ENCODE peak calls at places on chromosome 14, in seven cellular contexts. H is lower lobe of right lung, Z is dorsolateral prefrontal cortex, I is left ventricle myocardium inferior, J is transverse colon, V is AG09309, K is stomach. Y is an unnamed sample.

GRCh38 chr14:99352688-99353280 is 80.8 kb upstream of the BCL11B start:
- DNase-seq in H (no peak), Z (no peak), I (no peak), J (no peak), V (no peak), K (no peak), Y (no peak)

GRCh38 chr14:106879241-106879640 is 1352.9 kb downstream of the TMEM121 start:
- DNase-seq in H (peak), Z (no peak), I (no peak), J (peak), V (no peak), K (peak), Y (no peak)

GRCh38 chr14:26522985-26523384 is 74.8 kb downstream of the NOVA1 start:
- DNase-seq in H (no peak), Z (no peak), I (no peak), J (no peak), V (no peak), K (no peak), Y (no peak)

GRCh38 chr14:80491131-80491530 is 279.8 kb upstream of the DIO2 start:
- DNase-seq in H (no peak), Z (no peak), I (peak), J (peak), V (peak), K (no peak), Y (no peak)

GRCh38 chr14:66635435-66635834 is 127.5 kb downstream of the GPHN start:
- DNase-seq in H (no peak), Z (no peak), I (no peak), J (no peak), V (no peak), K (no peak), Y (no peak)

GRCh38 chr14:81632162-81632561 is 98.5 kb upstream of the SEL1L start:
- DNase-seq in H (no peak), Z (no peak), I (no peak), J (no peak), V (no peak), K (no peak), Y (no peak)

GRCh38 chr14:101201535-101202125 is 298.1 kb upstream of the RTL1 start:
- DNase-seq in H (peak), Z (no peak), I (no peak), J (no peak), V (no peak), K (peak), Y (no peak)

GRCh38 chr14:52377940-52378339 is 63.8 kb downstream of the PTGER2 start:
- DNase-seq in H (no peak), Z (no peak), I (no peak), J (no peak), V (no peak), K (no peak), Y (no peak)

GRCh38 chr14:24382103-24382377 is 14.1 kb downstream of the NFATC4 start:
- DNase-seq in H (no peak), Z (no peak), I (no peak), J (no peak), V (no peak), K (peak), Y (no peak)

GRCh38 chr14:67461341-67461985 is 27.1 kb downstream of the TMEM229B start:
- DNase-seq in H (no peak), Z (no peak), I (no peak), J (no peak), V (no peak), K (no peak), Y (peak)

GRCh38 chr14:91352101-91352500 is 65.5 kb downstream of the CCDC88C start:
- DNase-seq in H (peak), Z (no peak), I (peak), J (no peak), V (no peak), K (peak), Y (peak)

GRCh38 chr14:79166171-79166570 is 996.0 kb downstream of the NRXN3 start:
- DNase-seq in H (no peak), Z (no peak), I (no peak), J (no peak), V (no peak), K (no peak), Y (no peak)

GRCh38 chr14:89241934-89242670 is 174.9 kb downstream of the FOXN3 start:
- DNase-seq in H (no peak), Z (no peak), I (no peak), J (no peak), V (no peak), K (no peak), Y (no peak)

GRCh38 chr14:89240414-89240813 is 176.6 kb downstream of the FOXN3 start:
- DNase-seq in H (no peak), Z (no peak), I (no peak), J (no peak), V (no peak), K (no peak), Y (no peak)

GRCh38 chr14:89243286-89243685 is 173.7 kb downstream of the FOXN3 start:
- DNase-seq in H (no peak), Z (no peak), I (no peak), J (no peak), V (no peak), K (no peak), Y (no peak)

GRCh38 chr14:89242871-89243270 is 174.2 kb downstream of the FOXN3 start:
- DNase-seq in H (no peak), Z (no peak), I (no peak), J (no peak), V (no peak), K (no peak), Y (no peak)

DNA sequence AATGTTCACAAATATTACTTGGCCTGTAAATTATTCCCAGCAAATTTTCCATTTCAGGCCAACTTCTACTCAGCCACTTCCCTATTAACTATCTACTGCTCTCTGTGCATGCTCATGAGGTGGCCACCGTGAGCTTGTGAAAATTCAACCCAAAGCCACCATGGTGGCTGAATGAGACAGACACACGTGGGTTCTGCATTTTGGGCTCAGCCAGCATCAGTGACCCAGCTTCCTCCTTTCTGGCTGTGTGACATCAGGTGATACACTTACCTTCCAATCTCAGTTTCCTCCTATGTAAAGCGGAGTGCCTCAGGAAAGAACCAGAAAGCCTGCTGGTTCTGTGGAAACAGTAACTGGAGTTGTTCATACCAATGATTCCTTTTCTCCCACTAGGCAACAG is 175.8 kb downstream of the FOXN3 start:
- DNase-seq in H (no peak), Z (no peak), I (no peak), J (no peak), V (no peak), K (no peak), Y (no peak)
- H3K4me3 ChIP-seq in H (no peak), Z (no peak), I (no peak), J (no peak), V (no peak), K (no peak), Y (no peak)

GRCh38 chr14:97013878-97014277 is 216.7 kb downstream of the VRK1 start:
- DNase-seq in H (no peak), Z (no peak), I (no peak), J (no peak), V (no peak), K (no peak), Y (no peak)

GRCh38 chr14:97005908-97006307 is 208.7 kb downstream of the VRK1 start:
- DNase-seq in H (no peak), Z (no peak), I (no peak), J (no peak), V (no peak), K (no peak), Y (no peak)

DNA sequence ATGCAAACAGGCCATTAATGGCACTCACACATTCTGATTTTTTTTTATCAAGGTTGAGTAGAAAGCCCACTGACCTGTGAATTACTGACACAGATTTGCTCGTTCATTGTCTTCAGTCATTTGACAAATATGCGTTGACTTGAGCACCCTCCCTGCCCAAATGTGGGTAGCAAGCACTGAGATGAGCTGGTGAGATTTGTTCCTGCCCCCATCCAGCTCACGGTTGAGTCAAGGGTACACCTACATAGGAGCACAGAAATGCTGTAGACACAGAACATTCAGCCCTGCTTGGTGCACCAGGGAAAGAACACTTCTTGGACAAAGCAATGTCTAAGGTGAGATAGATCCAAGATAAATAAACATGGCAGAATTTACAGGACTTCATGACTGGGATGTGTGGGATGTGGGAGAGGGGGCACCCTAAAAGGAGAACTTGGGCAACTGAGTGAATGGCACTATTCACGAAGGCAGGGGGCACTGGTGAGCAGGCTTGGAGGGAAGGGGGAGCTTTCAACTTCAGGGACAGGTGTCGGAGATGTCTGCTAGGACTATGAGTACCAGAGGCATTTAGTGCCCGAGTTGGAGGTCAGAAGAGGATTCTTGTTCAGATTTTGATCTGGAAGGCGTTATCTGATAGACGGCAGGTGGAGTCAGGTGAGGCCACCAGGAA is 213.4 kb downstream of the VRK1 start:
- DNase-seq in H (no peak), Z (no peak), I (no peak), J (no peak), V (no peak), K (no peak), Y (no peak)
- TF ChIP-seq CTCF in H (no peak), Z (no peak), I (no peak), J (no peak), V (no peak), K (no peak), Y (no peak)

GRCh38 chr14:76376878-76377523 is 1.1 kb downstream of the ESRRB start:
- DNase-seq in H (no peak), Z (no peak), I (no peak), J (no peak), V (no peak), K (no peak), Y (no peak)
- H3K4me3 ChIP-seq in H (peak), Z (no peak), I (peak), J (peak), V (no peak), K (no peak), Y (no peak)

GRCh38 chr14:96040836-96041371 is 1.7 kb downstream of the C14orf132 start:
- DNase-seq in H (no peak), Z (no peak), I (no peak), J (no peak), V (no peak), K (no peak), Y (no peak)

GRCh38 chr14:96037891-96038557 is 1.1 kb upstream of the C14orf132 start:
- DNase-seq in H (peak), Z (no peak), I (peak), J (peak), V (no peak), K (peak), Y (no peak)

GRCh38 chr14:96038558-96038919 is 623 bp upstream of the C14orf132 start:
- DNase-seq in H (no peak), Z (no peak), I (no peak), J (no peak), V (no peak), K (no peak), Y (no peak)

GRCh38 chr14:96038920-96039632 is at the start of gene C14orf132:
- DNase-seq in H (peak), Z (peak), I (peak), J (peak), V (no peak), K (peak), Y (no peak)

DNA sequence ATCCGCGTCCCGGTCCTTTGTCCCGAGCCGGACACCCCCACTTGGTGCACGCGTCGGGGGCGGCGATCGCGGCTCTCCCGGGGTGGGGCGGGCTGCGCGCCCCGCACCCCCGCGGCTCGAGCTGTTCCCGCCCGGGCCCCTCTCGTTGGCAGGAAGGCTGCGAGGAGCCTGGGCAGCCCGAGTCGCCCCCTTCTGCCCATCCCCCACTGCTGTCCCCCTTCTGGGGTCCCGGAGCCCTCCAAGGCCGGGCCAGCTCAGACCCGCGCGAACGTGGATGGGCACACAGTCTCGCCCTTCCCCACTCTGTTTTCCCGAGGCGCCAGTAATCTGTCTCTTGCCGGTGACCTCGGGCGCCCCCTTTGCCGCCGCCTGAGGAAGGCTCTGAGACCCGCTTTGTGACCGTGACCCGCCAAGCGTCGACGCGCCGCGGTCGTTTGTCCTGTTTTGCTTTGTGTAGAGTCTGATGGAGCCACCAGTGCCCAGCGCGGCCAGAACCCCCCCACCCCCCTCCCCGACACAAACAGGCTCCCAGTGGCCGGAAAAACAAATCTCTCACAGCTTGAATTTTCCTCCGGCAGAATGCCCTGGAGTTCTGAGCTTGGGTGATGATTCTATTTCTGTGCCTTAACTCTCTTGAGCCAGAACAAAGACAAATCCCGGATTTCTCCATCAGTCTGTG is 610 bp downstream of the C14orf132 start:
- DNase-seq in H (peak), Z (no peak), I (no peak), J (no peak), V (no peak), K (no peak), Y (no peak)
- TF ChIP-seq CTCF in H (peak), Z (peak), I (no peak), J (no peak), V (no peak), K (no peak), Y (peak)

GRCh38 chr14:94397279-94397898 is 9.0 kb upstream of the SERPINA1 start:
- DNase-seq in H (no peak), Z (no peak), I (no peak), J (no peak), V (no peak), K (no peak), Y (no peak)
- H3K4me3 ChIP-seq in H (no peak), Z (no peak), I (no peak), J (no peak), V (no peak), K (no peak), Y (no peak)

GRCh38 chr14:92603309-92604257 is 90.0 kb downstream of the RIN3 start:
- DNase-seq in H (peak), Z (peak), I (peak), J (peak), V (peak), K (no peak), Y (peak)
- TF ChIP-seq CTCF in H (peak), Z (peak), I (peak), J (peak), V (peak), K (no peak), Y (peak)

GRCh38 chr14:63205850-63206249 is 1.6 kb downstream of the RHOJ start:
- DNase-seq in H (no peak), Z (no peak), I (no peak), J (no peak), V (no peak), K (no peak), Y (no peak)
- H3K4me3 ChIP-seq in H (peak), Z (peak), I (peak), J (peak), V (no peak), K (peak), Y (no peak)

GRCh38 chr14:104869669-104870367 is 4.8 kb downstream of the CEP170B start:
- DNase-seq in H (no peak), Z (no peak), I (no peak), J (no peak), V (no peak), K (no peak), Y (no peak)

GRCh38 chr14:104871145-104871655 is 6.1 kb downstream of the CEP170B start:
- DNase-seq in H (peak), Z (no peak), I (no peak), J (no peak), V (no peak), K (no peak), Y (no peak)

GRCh38 chr14:104868811-104869572 is 3.9 kb downstream of the CEP170B start:
- DNase-seq in H (no peak), Z (no peak), I (peak), J (no peak), V (no peak), K (no peak), Y (no peak)

GRCh38 chr14:104871656-104872468 is 6.8 kb downstream of the CEP170B start:
- DNase-seq in H (peak), Z (no peak), I (no peak), J (no peak), V (no peak), K (no peak), Y (no peak)

GRCh38 chr14:104870368-104871144 is 5.5 kb downstream of the CEP170B start:
- DNase-seq in H (peak), Z (no peak), I (peak), J (peak), V (no peak), K (peak), Y (no peak)
- TF ChIP-seq CTCF in H (peak), Z (no peak), I (peak), J (peak), V (peak), K (no peak), Y (peak)

DNA sequence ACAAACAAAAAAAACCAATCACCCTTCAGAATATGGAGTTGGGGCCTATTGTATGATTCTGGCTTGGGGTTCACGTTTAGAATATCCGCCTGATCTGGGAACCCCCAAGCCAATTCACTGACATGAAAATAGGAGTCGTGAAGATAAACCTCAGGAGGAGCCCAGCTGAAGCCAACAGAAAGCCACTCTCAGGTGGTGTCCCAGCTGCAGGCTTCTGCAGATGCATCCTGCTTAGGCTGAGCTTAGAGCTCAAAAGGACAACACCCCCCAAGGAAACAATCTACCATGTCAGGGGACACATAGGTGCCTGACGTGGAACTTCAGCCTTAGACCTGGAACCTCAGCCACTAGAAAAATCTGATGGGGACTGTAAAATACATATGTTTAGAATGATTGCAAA is 51.9 kb downstream of the SYNE3 start:
- DNase-seq in H (no peak), Z (no peak), I (no peak), J (no peak), V (no peak), K (no peak), Y (no peak)
- H3K4me3 ChIP-seq in H (no peak), Z (no peak), I (no peak), J (no peak), V (no peak), K (no peak), Y (no peak)

Y was measured in retinal pigment epithelial cell.